ENCODE peak calls at places on chromosomes 12 and 14, in ten cellular contexts. C is breast epithelium, Q is transverse colon, F is colonic mucosa, Z is heart right ventricle, P is left ventricle myocardium inferior, A is PC-3, Y is mucosa of descending colon, M is lung, R is ascending aorta. T is an unnamed sample. For H3K4me1, the result is how much of the 10 kb centered on the place peaks cover.

GRCh38 chr14:99541677-99542470 is 60.7 kb downstream of the CCNK start:
- DNase-seq in F (no peak), A (peak), Q (no peak), M (no peak), Y (no peak), P (no peak), Z (no peak), C (no peak), R (no peak), T (no peak)

GRCh38 chr12:52630609-52631200 is 12.3 kb upstream of the KRT73 start:
- DNase-seq in P (no peak), M (no peak), C (no peak), A (no peak), F (no peak), Y (no peak), Q (no peak), R (no peak), Z (no peak), T (no peak)

GRCh38 chr12:94922561-94922960 is 80.9 kb downstream of the NDUFA12 start:
- DNase-seq in Q (no peak), F (no peak), Y (no peak), C (no peak), Z (no peak), A (no peak), P (no peak), M (no peak), R (no peak), T (no peak)

GRCh38 chr14:68820999-68821683 is 28.3 kb upstream of the ZFP36L1 start:
- DNase-seq in R (no peak), F (no peak), P (no peak), Y (no peak), A (no peak), Z (no peak), C (peak), M (no peak), Q (no peak), T (no peak)

GRCh38 chr12:96255077-96255476 is 60.9 kb downstream of the ELK3 start:
- DNase-seq in C (no peak), Q (peak), Y (no peak), Z (peak), R (peak), P (peak), M (peak), F (no peak), A (no peak), T (no peak)

GRCh38 chr12:19186722-19187661 is 57.5 kb downstream of the PLEKHA5 start:
- DNase-seq in F (no peak), R (no peak), Y (no peak), A (peak), C (no peak), Z (no peak), P (no peak), M (no peak), Q (no peak), T (no peak)

GRCh38 chr12:105878964-105879363 is 259.8 kb downstream of the NUAK1 start:
- DNase-seq in Q (no peak), F (no peak), C (no peak), R (no peak), A (peak), M (no peak), Y (no peak), Z (no peak), P (no peak), T (no peak)

GRCh38 chr12:5997260-5997659 is 52.2 kb upstream of the ANO2 start:
- DNase-seq in P (no peak), C (no peak), M (no peak), R (no peak), A (no peak), Q (no peak), Y (no peak), Z (no peak), F (no peak), T (no peak)

GRCh38 chr14:90450667-90451066 is 53.8 kb downstream of the CALM1 start:
- DNase-seq in Z (no peak), Y (no peak), C (no peak), F (no peak), M (no peak), Q (no peak), P (no peak), A (no peak), R (no peak), T (no peak)

GRCh38 chr12:114636723-114637480 is 47.1 kb downstream of the TBX3 start:
- DNase-seq in P (no peak), Q (peak), M (no peak), F (no peak), A (peak), Y (no peak), Z (no peak), C (no peak), R (no peak), T (peak)

GRCh38 chr12:1640630-1641234 is 11.7 kb downstream of the WNT5B start:
- DNase-seq in Z (no peak), R (no peak), C (no peak), F (no peak), Q (no peak), M (no peak), A (no peak), P (no peak), Y (no peak), T (no peak)

GRCh38 chr14:70905316-70905715 is 1.9 kb upstream of the PCNX1 start:
- DNase-seq in A (no peak), Z (peak), Q (peak), Y (no peak), F (peak), R (no peak), P (peak), C (no peak), M (no peak), T (no peak)

GRCh38 chr14:43306053-43306452 is 1201.0 kb downstream of the FSCB start:
- DNase-seq in F (no peak), Q (no peak), R (no peak), A (peak), C (no peak), Z (no peak), M (no peak), P (no peak), Y (no peak), T (no peak)

GRCh38 chr12:62817556-62818271 is 117.2 kb downstream of the PPM1H start:
- DNase-seq in A (no peak), Y (no peak), C (no peak), R (no peak), P (no peak), F (no peak), M (no peak), Q (no peak), Z (no peak), T (no peak)

GRCh38 chr12:48817957-48818830 is at the start of gene CACNB3:
- DNase-seq in P (peak), A (peak), F (peak), Q (peak), R (no peak), M (peak), Z (peak), Y (peak), C (peak), T (peak)

GRCh38 chr12:62843714-62844113 is 91.2 kb downstream of the PPM1H start:
- DNase-seq in Z (no peak), P (no peak), R (no peak), M (no peak), C (no peak), Y (no peak), A (no peak), F (no peak), Q (no peak), T (peak)

GRCh38 chr14:103302966-103303365 is 31.1 kb upstream of the EIF5 start:
- DNase-seq in Y (no peak), F (no peak), A (no peak), R (no peak), C (no peak), Z (no peak), Q (no peak), M (no peak), P (no peak), T (no peak)

GRCh38 chr14:77458249-77458950 is 507 bp downstream of the AHSA1 start:
- DNase-seq in Y (peak), Z (no peak), F (peak), C (no peak), P (no peak), Q (peak), M (no peak), A (peak), R (no peak), T (peak)

GRCh38 chr12:112998997-112999767 is 20.9 kb downstream of the OAS2 start:
- DNase-seq in F (no peak), A (no peak), P (no peak), C (no peak), Y (no peak), M (no peak), Z (no peak), R (no peak), Q (peak), T (no peak)

GRCh38 chr12:13211859-13212664 is 15.5 kb downstream of the EMP1 start:
- DNase-seq in P (no peak), Q (peak), Y (no peak), Z (no peak), C (peak), A (peak), R (no peak), M (peak), F (peak), T (peak)

GRCh38 chr14:77599894-77600293 is 16.5 kb downstream of the SPTLC2 start:
- DNase-seq in P (no peak), Y (no peak), C (no peak), F (peak), M (no peak), Z (no peak), A (no peak), Q (peak), R (no peak), T (peak)

DNA sequence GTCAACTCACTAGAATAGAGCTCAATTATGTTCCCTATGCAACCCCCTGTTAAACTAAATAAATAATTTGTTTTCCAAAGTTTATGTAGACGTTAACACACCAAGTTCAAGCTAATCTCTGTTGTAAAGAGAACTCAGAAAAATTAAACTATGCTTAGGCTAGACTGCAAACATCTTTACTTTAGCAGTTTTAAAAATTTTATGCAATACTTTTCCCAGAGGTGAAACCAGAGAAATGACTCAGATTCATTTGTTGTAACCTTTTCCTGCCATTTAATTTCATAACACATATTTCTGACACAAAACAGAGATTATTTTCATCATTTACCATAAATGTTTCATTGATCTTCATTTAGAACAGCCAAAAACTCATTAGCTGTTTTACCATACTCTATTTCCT is 27.4 kb downstream of the ABCC9 start:
- DNase-seq in M (no peak), P (no peak), Z (no peak), F (no peak), Y (no peak), R (no peak), A (no peak), Q (no peak), C (no peak), T (no peak)
- H3K4me3 ChIP-seq in M (no peak), P (no peak), Z (no peak), F (no peak), Y (no peak), R (no peak), A (no peak), Q (no peak), C (no peak), T (no peak)

GRCh38 chr12:66848967-66849366 is 170.1 kb upstream of the GRIP1 start:
- DNase-seq in P (no peak), Y (no peak), M (no peak), A (no peak), C (no peak), R (no peak), Q (no peak), Z (no peak), F (no peak), T (no peak)
- TF ChIP-seq CTCF in P (no peak), Y (no peak), M (no peak), A (no peak), C (no peak), R (no peak), Q (no peak), Z (no peak), F (no peak), T (no peak)

DNA sequence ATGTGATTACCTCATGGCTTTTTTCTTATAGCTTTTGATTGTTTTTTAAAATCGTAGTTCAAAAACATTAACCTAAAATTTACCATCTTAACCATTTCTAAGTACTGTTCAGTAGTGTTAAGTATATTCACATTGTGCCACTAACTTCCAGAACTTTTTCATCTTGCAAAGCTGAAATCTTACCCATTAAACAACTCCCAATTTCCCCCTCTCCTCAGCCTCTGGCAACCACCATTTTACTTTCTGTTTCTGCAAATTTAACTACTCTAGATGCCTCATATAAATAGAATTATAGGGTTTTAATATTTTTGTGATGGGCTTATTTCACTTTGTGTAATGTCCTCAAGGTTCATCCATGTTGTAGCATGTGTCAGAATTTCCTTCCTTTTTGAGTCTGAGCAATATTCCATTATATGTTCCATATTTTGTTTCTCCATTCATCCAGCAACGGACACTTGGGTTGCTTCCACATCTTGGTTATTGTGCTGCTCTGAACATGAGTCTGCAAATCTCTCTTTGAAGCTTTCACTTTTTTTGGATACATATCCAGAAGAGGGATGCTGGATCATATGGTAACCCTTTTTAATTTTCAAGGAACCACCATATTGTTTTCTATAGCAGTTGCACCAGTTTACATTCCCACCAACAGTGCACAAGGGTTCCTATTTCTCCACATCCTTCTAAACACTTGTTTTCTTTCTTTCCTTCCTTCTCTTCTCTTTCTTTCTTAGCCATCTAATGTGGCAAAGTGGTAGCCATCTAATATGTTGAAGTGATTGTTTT is 5.0 kb downstream of the HIF1A start:
- DNase-seq in M (no peak), C (no peak), R (no peak), Y (no peak), Q (no peak), Z (no peak), P (no peak), A (no peak), F (no peak), T (no peak)
- H3K4me1 ChIP-seq in M (under half), C (under half), R (under half), Y (under half), Q (half or more), Z (half or more), P (half or more), A (half or more), F (under half), T (under half)

GRCh38 chr12:64666054-64666914 is 56.0 kb downstream of the RASSF3 start:
- DNase-seq in C (no peak), Z (no peak), R (no peak), M (no peak), A (peak), Y (no peak), Q (no peak), F (no peak), P (no peak), T (no peak)

GRCh38 chr12:64670039-64670438 is 59.7 kb downstream of the RASSF3 start:
- DNase-seq in Y (no peak), P (no peak), M (no peak), C (no peak), Q (no peak), Z (no peak), F (no peak), A (no peak), R (no peak), T (no peak)

GRCh38 chr12:64670856-64671639 is 60.8 kb downstream of the RASSF3 start:
- DNase-seq in A (peak), C (no peak), Q (peak), R (no peak), F (peak), Y (no peak), M (peak), P (no peak), Z (no peak), T (no peak)

GRCh38 chr12:64671682-64672081 is 61.4 kb downstream of the RASSF3 start:
- DNase-seq in Y (no peak), Z (no peak), A (no peak), P (no peak), F (no peak), M (no peak), R (no peak), C (no peak), Q (no peak), T (no peak)

GRCh38 chr12:64669270-64669842 is 59.1 kb downstream of the RASSF3 start:
- DNase-seq in C (no peak), Y (peak), R (no peak), A (peak), Z (peak), M (peak), F (peak), P (peak), Q (peak), T (no peak)
- H3K4me3 ChIP-seq in C (no peak), Y (no peak), R (peak), A (peak), Z (no peak), M (no peak), F (no peak), P (peak), Q (no peak), T (no peak)

DNA sequence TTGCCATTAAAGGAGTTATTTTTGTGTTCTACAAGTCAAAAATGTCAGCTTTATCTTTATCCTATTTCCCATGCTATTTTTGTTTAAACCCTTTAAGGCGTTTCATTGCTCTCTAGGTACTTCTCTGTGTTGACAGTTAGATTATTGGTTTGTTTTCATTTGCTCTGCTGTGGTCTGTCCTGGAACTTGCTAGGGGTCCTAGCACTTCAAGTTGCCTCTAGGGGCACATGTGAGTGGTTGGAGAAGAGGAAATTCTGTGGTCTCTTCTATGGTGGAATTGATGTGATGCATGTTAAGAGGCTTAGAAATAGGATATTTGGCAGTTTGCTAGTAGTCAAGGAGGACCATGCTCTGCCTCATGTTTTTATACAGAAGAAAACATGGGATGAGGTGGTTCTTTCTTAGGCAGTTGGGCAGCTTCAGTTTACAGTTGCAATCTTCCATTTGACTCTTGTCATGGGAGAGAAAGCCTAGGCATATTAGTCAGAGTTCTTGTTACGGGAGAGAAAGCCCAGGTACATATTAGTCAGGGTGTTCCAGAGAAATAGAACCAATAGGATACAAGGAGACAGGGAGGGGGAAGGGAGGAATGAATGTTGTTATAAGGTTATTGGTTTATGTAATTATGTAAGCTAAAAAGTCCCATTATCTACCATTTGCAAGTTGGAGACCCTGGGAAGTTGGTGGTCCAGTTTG is 14.4 kb downstream of the TTLL5 start:
- DNase-seq in C (no peak), P (no peak), F (no peak), Z (no peak), R (no peak), Q (no peak), M (no peak), A (peak), Y (no peak), T (no peak)
- TF ChIP-seq CTCF in C (no peak), P (no peak), F (no peak), Z (no peak), R (no peak), Q (no peak), M (no peak), A (peak), Y (no peak), T (no peak)

GRCh38 chr12:121626087-121626852 is at the start of gene ORAI1:
- DNase-seq in Y (peak), R (peak), C (peak), Z (peak), M (peak), A (peak), Q (peak), F (peak), P (peak), T (peak)

GRCh38 chr12:121628536-121628935 is 2.2 kb downstream of the ORAI1 start:
- DNase-seq in Q (no peak), A (no peak), F (no peak), Z (no peak), Y (no peak), P (no peak), C (no peak), M (no peak), R (no peak), T (no peak)

GRCh38 chr12:121630791-121631190 is 4.5 kb downstream of the ORAI1 start:
- DNase-seq in Z (no peak), C (no peak), A (no peak), F (no peak), Q (no peak), P (no peak), M (no peak), Y (no peak), R (no peak), T (no peak)

GRCh38 chr12:121626853-121627623 is 708 bp downstream of the ORAI1 start:
- DNase-seq in P (peak), C (peak), F (peak), M (peak), R (peak), Z (peak), Y (peak), A (peak), Q (peak), T (peak)

GRCh38 chr12:121628037-121628436 is 1.7 kb downstream of the ORAI1 start:
- DNase-seq in Q (peak), M (no peak), R (no peak), Z (no peak), A (peak), C (no peak), Y (no peak), P (no peak), F (peak), T (no peak)
- H3K4me1 ChIP-seq in Q (half or more), M (under half), R (under half), Z (half or more), A (under half), C (under half), Y (under half), P (half or more), F (under half), T (under half)

GRCh38 chr12:54368709-54369596 is 4.7 kb upstream of the GPR84 start:
- DNase-seq in Y (peak), P (peak), A (peak), M (peak), Q (peak), R (peak), Z (peak), C (peak), F (peak), T (peak)

GRCh38 chr12:54370218-54370730 is 6.0 kb upstream of the GPR84 start:
- DNase-seq in A (peak), Y (peak), M (peak), F (peak), P (peak), Q (peak), C (peak), R (no peak), Z (peak), T (no peak)

GRCh38 chr12:54371328-54372112 is 7.2 kb upstream of the GPR84 start:
- DNase-seq in Y (peak), Q (no peak), Z (peak), A (no peak), C (no peak), P (peak), M (no peak), F (peak), R (no peak), T (no peak)

GRCh38 chr12:54369597-54370217 is 5.4 kb upstream of the GPR84 start:
- DNase-seq in Z (no peak), C (no peak), R (no peak), Q (no peak), A (no peak), M (no peak), P (no peak), Y (no peak), F (no peak), T (no peak)

GRCh38 chr12:54368016-54368708 is 3.9 kb upstream of the GPR84 start:
- DNase-seq in Y (no peak), F (no peak), C (no peak), Z (no peak), P (no peak), M (no peak), Q (no peak), A (no peak), R (no peak), T (no peak)
- H3K4me3 ChIP-seq in Y (no peak), F (no peak), C (peak), Z (no peak), P (peak), M (no peak), Q (no peak), A (peak), R (no peak), T (no peak)

GRCh38 chr14:36505892-36506731 is 13.9 kb downstream of the NKX2-1 start:
- DNase-seq in C (no peak), Y (no peak), A (no peak), Z (no peak), F (no peak), P (no peak), M (no peak), R (no peak), Q (no peak), T (no peak)
- TF ChIP-seq CTCF in C (no peak), Y (no peak), A (no peak), Z (no peak), F (no peak), P (no peak), M (no peak), R (no peak), Q (no peak), T (no peak)

T was measured in Caco-2.